ENCODE peak calls at places on chromosome X, in four cellular contexts. V is NCI-H1092, E is iris pigment epithelial cell, O is astrocyte of the spinal cord. H is an unnamed sample.

GRCh38 chrX:120561634-120562568 is 1.1 kb upstream of the CUL4B start:
- DNase-seq in V (no peak), O (no peak), E (no peak), H (no peak)

GRCh38 chrX:71809886-71810285 is 46.7 kb downstream of the CXorf49B start:
- DNase-seq in E (no peak), V (no peak), O (no peak), H (no peak)

GRCh38 chrX:135596495-135596894 is 76.0 kb downstream of the INTS6L start:
- DNase-seq in V (peak), O (peak), E (peak), H (peak)

GRCh38 chrX:16081357-16081756 is 42.0 kb upstream of the GRPR start:
- DNase-seq in V (no peak), O (no peak), E (no peak), H (no peak)

GRCh38 chrX:86171366-86171765 is 23.1 kb downstream of the DACH2 start:
- DNase-seq in E (peak), V (no peak), O (peak), H (peak)

GRCh38 chrX:46873746-46874145 is 36.9 kb downstream of the RP2 start:
- DNase-seq in E (peak), O (no peak), V (no peak), H (peak)

GRCh38 chrX:31227250-31227649 is 155.4 kb upstream of the FTHL17 start:
- DNase-seq in E (peak), V (no peak), O (no peak), H (no peak)

GRCh38 chrX:70134116-70134477 is 850 bp downstream of the IGBP1 start:
- DNase-seq in E (peak), V (peak), O (peak), H (peak)

GRCh38 chrX:12441376-12442128 is 303.3 kb downstream of the FRMPD4 start:
- DNase-seq in O (peak), V (no peak), E (peak), H (peak)

GRCh38 chrX:56800801-56801200 is 71.8 kb downstream of the NBDY start:
- DNase-seq in E (no peak), O (no peak), V (no peak), H (no peak)

GRCh38 chrX:110578270-110578669 is 217.3 kb downstream of the CHRDL1 start:
- DNase-seq in V (no peak), O (no peak), E (no peak), H (no peak)

GRCh38 chrX:3788494-3789233 is 75.2 kb upstream of the PRKX start:
- DNase-seq in E (no peak), V (no peak), O (no peak), H (no peak)

GRCh38 chrX:151712253-151712652 is 3.6 kb upstream of the FATE1 start:
- DNase-seq in V (no peak), O (no peak), E (no peak), H (no peak)

GRCh38 chrX:50707955-50708694 is 105.9 kb downstream of the SHROOM4 start:
- DNase-seq in V (no peak), E (no peak), O (peak), H (peak)

GRCh38 chrX:117985241-117985640 is 131.4 kb downstream of the KLHL13 start:
- DNase-seq in O (no peak), E (no peak), V (no peak), H (no peak)

GRCh38 chrX:10971176-10971575 is 140.0 kb upstream of the HCCS start:
- DNase-seq in V (no peak), O (peak), E (peak), H (peak)

GRCh38 chrX:107025538-107025937 is 25.5 kb upstream of the MORC4 start:
- DNase-seq in V (no peak), O (peak), E (peak), H (peak)

GRCh38 chrX:581066-581465 is 49.5 kb upstream of the SHOX start:
- DNase-seq in V (no peak), O (no peak), E (no peak), H (no peak)

GRCh38 chrX:7242613-7243012 is 94.7 kb upstream of the PUDP start:
- DNase-seq in O (no peak), V (no peak), E (no peak), H (no peak)

GRCh38 chrX:52424658-52425057 is 55.8 kb downstream of the XAGE2 start:
- DNase-seq in O (peak), E (peak), V (no peak), H (peak)

GRCh38 chrX:73577368-73577767 is 14.4 kb downstream of the CHIC1 start:
- DNase-seq in E (peak), V (no peak), O (peak), H (peak)